ENCODE peak calls at places on chromosomes 12 and 14, in ten cellular contexts. F, P, O, Z, R, W, M, A, U and S are unnamed samples.

GRCh38 chr12:58388261-58388660 is 446.9 kb downstream of the ATP23 start:
- DNase-seq in F (peak; percentile 40), P (no peak), O (no peak), Z (no peak), R (no peak), W (no peak), M (no peak), A (no peak), U (no peak), S (no peak)

GRCh38 chr12:104079024-104079423 is 14.7 kb downstream of the HCFC2 start:
- DNase-seq in F (no peak), P (no peak), O (no peak), Z (no peak), R (no peak), W (no peak), M (no peak), A (no peak), U (no peak), S (no peak)

GRCh38 chr12:4054643-4055042 is 181.4 kb upstream of the PARP11 start:
- DNase-seq in F (no peak), P (no peak), O (no peak), Z (no peak), R (no peak), W (no peak), M (no peak), A (no peak), U (no peak), S (no peak)

GRCh38 chr12:54071942-54072341 is 18.3 kb downstream of the HOXC4 start:
- DNase-seq in F (no peak), P (no peak), O (no peak), Z (no peak), R (no peak), W (no peak), M (no peak), A (no peak), U (no peak), S (no peak)

GRCh38 chr14:38158468-38158867 is 49.2 kb upstream of the SSTR1 start:
- DNase-seq in F (no peak), P (no peak), O (no peak), Z (no peak), R (no peak), W (no peak), M (no peak), A (no peak), U (no peak), S (no peak)

GRCh38 chr12:87363497-87364084 is 665.6 kb downstream of the C12orf50 start:
- DNase-seq in F (no peak), P (no peak), O (no peak), Z (no peak), R (no peak), W (no peak), M (no peak), A (no peak), U (no peak), S (no peak)

GRCh38 chr12:128467882-128468281 is 200.9 kb downstream of the TMEM132C start:
- DNase-seq in F (no peak), P (no peak), O (no peak), Z (no peak), R (no peak), W (no peak), M (no peak), A (no peak), U (no peak), S (no peak)

GRCh38 chr14:60222820-60223219 is 26.2 kb upstream of the PPM1A start:
- DNase-seq in F (no peak), P (no peak), O (no peak), Z (no peak), R (no peak), W (peak; percentile 79), M (no peak), A (no peak), U (peak; percentile 18), S (no peak)

GRCh38 chr14:100066984-100067383 is 1.8 kb downstream of the EVL start:
- DNase-seq in F (no peak), P (no peak), O (no peak), Z (no peak), R (no peak), W (no peak), M (no peak), A (no peak), U (no peak), S (no peak)

GRCh38 chr12:79423560-79423959 is 267.2 kb downstream of the PAWR start:
- DNase-seq in F (no peak), P (no peak), O (no peak), Z (no peak), R (no peak), W (no peak), M (no peak), A (no peak), U (no peak), S (no peak)

GRCh38 chr14:71466942-71467341 is 465.3 kb upstream of the RGS6 start:
- DNase-seq in F (peak; percentile 32), P (no peak), O (no peak), Z (no peak), R (no peak), W (no peak), M (no peak), A (no peak), U (no peak), S (no peak)

GRCh38 chr12:108850854-108851573 is 6.4 kb downstream of the SSH1 start:
- DNase-seq in F (peak; percentile 62), P (no peak), O (no peak), Z (peak; percentile 63), R (no peak), W (peak; percentile 74), M (no peak), A (no peak), U (peak; percentile 58), S (no peak)

GRCh38 chr12:52220456-52220855 is 12.6 kb upstream of the KRT7 start:
- DNase-seq in F (no peak), P (no peak), O (no peak), Z (no peak), R (no peak), W (no peak), M (no peak), A (no peak), U (no peak), S (no peak)

GRCh38 chr14:39050389-39050788 is 52.6 kb downstream of the SEC23A start:
- DNase-seq in F (peak; percentile 80), P (no peak), O (no peak), Z (no peak), R (no peak), W (no peak), M (peak; percentile 44), A (peak; percentile 53), U (peak; percentile 64), S (no peak)

GRCh38 chr12:126051611-126052107 is 986.4 kb downstream of the AACS start:
- DNase-seq in F (peak; percentile 16), P (no peak), O (no peak), Z (no peak), R (no peak), W (no peak), M (peak; percentile 8), A (peak; percentile 14), U (no peak), S (no peak)

GRCh38 chr12:76409074-76409473 is 60.9 kb upstream of the BBS10 start:
- DNase-seq in F (no peak), P (no peak), O (no peak), Z (no peak), R (no peak), W (no peak), M (no peak), A (no peak), U (no peak), S (no peak)

GRCh38 chr14:76615331-76615730 is 145.9 kb upstream of the VASH1 start:
- DNase-seq in F (no peak), P (no peak), O (no peak), Z (no peak), R (no peak), W (no peak), M (no peak), A (no peak), U (no peak), S (no peak)

GRCh38 chr12:108352591-108352990 is 13.5 kb upstream of the CMKLR1 start:
- DNase-seq in F (no peak), P (no peak), O (no peak), Z (no peak), R (no peak), W (no peak), M (no peak), A (no peak), U (no peak), S (no peak)

GRCh38 chr14:72563676-72564075 is 330.2 kb downstream of the DPF3 start:
- DNase-seq in F (no peak), P (no peak), O (no peak), Z (no peak), R (no peak), W (no peak), M (no peak), A (no peak), U (no peak), S (no peak)

GRCh38 chr14:101223561-101224162 is 320.1 kb upstream of the RTL1 start:
- DNase-seq in F (no peak), P (no peak), O (no peak), Z (no peak), R (no peak), W (no peak), M (no peak), A (no peak), U (no peak), S (no peak)

GRCh38 chr12:132140918-132141841 is 2.9 kb downstream of the DDX51 start:
- DNase-seq in F (no peak), P (no peak), O (no peak), Z (no peak), R (no peak), W (no peak), M (no peak), A (no peak), U (no peak), S (no peak)

GRCh38 chr14:59160492-59160891 is 28.0 kb upstream of the DAAM1 start:
- DNase-seq in F (no peak), P (no peak), O (no peak), Z (no peak), R (no peak), W (no peak), M (no peak), A (no peak), U (no peak), S (no peak)

GRCh38 chr12:54584128-54584527 is 4.3 kb downstream of the PPP1R1A start:
- DNase-seq in F (no peak), P (no peak), O (no peak), Z (no peak), R (no peak), W (no peak), M (no peak), A (no peak), U (no peak), S (no peak)

GRCh38 chr12:3158851-3159465 is 81.8 kb downstream of the TSPAN9 start:
- DNase-seq in F (peak; percentile 78), P (no peak), O (no peak), Z (no peak), R (no peak), W (no peak), M (no peak), A (peak; percentile 17), U (peak; percentile 69), S (no peak)

GRCh38 chr12:70243510-70244331 is 488 bp downstream of the CNOT2 start:
- DNase-seq in F (peak; percentile 84), P (peak; percentile 67), O (peak; percentile 47), Z (peak; percentile 45), R (peak; percentile 60), W (peak; percentile 69), M (peak; percentile 23), A (no peak), U (peak; percentile 86), S (peak; percentile 75)

GRCh38 chr12:71591601-71592000 is 72.0 kb downstream of the ZFC3H1 start:
- DNase-seq in F (no peak), P (no peak), O (no peak), Z (no peak), R (no peak), W (no peak), M (no peak), A (no peak), U (no peak), S (no peak)

GRCh38 chr14:97411938-97412612 is 614.9 kb downstream of the VRK1 start:
- DNase-seq in F (no peak), P (no peak), O (no peak), Z (no peak), R (no peak), W (no peak), M (no peak), A (no peak), U (no peak), S (no peak)